ENCODE peak calls at places on chromosome 13, in six cellular contexts. D, T, L, J, S and M are unnamed samples.

GRCh38 chr13:41457589-41458186 is 338 bp downstream of the RGCC start:
- DNase-seq in D (no peak), T (no peak), L (peak), J (peak), S (peak), M (peak)

GRCh38 chr13:111122056-111122455 is 6.9 kb downstream of the ARHGEF7 start:
- DNase-seq in D (no peak), T (no peak), L (no peak), J (no peak), S (no peak), M (no peak)

GRCh38 chr13:98570929-98571372 is 6.0 kb downstream of the STK24 start:
- DNase-seq in D (peak), T (no peak), L (no peak), J (peak), S (peak), M (peak)

GRCh38 chr13:109794095-109794494 is 7.7 kb upstream of the IRS2 start:
- DNase-seq in D (no peak), T (no peak), L (no peak), J (no peak), S (no peak), M (no peak)

GRCh38 chr13:65841156-65841555 is 1389.0 kb downstream of the PCDH9 start:
- DNase-seq in D (no peak), T (no peak), L (no peak), J (no peak), S (no peak), M (no peak)

GRCh38 chr13:53336441-53337160 is 308.0 kb downstream of the OLFM4 start:
- DNase-seq in D (no peak), T (no peak), L (no peak), J (no peak), S (no peak), M (no peak)

GRCh38 chr13:83221813-83222241 is 660.4 kb downstream of the SLITRK1 start:
- DNase-seq in D (no peak), T (no peak), L (peak), J (no peak), S (no peak), M (no peak)

GRCh38 chr13:26983533-26984315 is 187.9 kb downstream of the USP12 start:
- DNase-seq in D (no peak), T (no peak), L (peak), J (no peak), S (no peak), M (peak)

GRCh38 chr13:63774133-63774532 is 2358.5 kb upstream of the PCDH20 start:
- DNase-seq in D (no peak), T (no peak), L (no peak), J (no peak), S (no peak), M (no peak)

GRCh38 chr13:77429320-77430142 is 102.6 kb upstream of the MYCBP2 start:
- DNase-seq in D (no peak), T (no peak), L (peak), J (peak), S (peak), M (no peak)

GRCh38 chr13:84481958-84482357 is 599.7 kb upstream of the SLITRK1 start:
- DNase-seq in D (no peak), T (no peak), L (peak), J (no peak), S (no peak), M (no peak)

GRCh38 chr13:50580684-50581305 is 262.7 kb downstream of the DLEU7 start:
- DNase-seq in D (no peak), T (no peak), L (peak), J (no peak), S (no peak), M (no peak)

GRCh38 chr13:46676378-46676725 is 120.6 kb downstream of the ESD start:
- DNase-seq in D (no peak), T (no peak), L (no peak), J (no peak), S (no peak), M (peak)

GRCh38 chr13:50224534-50224933 is 209.3 kb downstream of the KCNRG start:
- DNase-seq in D (no peak), T (no peak), L (peak), J (peak), S (no peak), M (peak)

GRCh38 chr13:44368062-44368591 is 5.5 kb upstream of the SERP2 start:
- DNase-seq in D (no peak), T (no peak), L (peak), J (no peak), S (no peak), M (no peak)

GRCh38 chr13:34942732-34943674 is 933 bp downstream of the NBEA start:
- DNase-seq in D (peak), T (no peak), L (peak), J (peak), S (peak), M (no peak)

GRCh38 chr13:73984949-73985691 is 149.1 kb downstream of the KLF12 start:
- DNase-seq in D (no peak), T (no peak), L (no peak), J (peak), S (no peak), M (no peak)

GRCh38 chr13:27583645-27584044 is 36.7 kb downstream of the LNX2 start:
- DNase-seq in D (no peak), T (no peak), L (peak), J (no peak), S (no peak), M (no peak)

GRCh38 chr13:102584423-102584822 is 12.4 kb upstream of the TPP2 start:
- DNase-seq in D (no peak), T (no peak), L (no peak), J (no peak), S (peak), M (peak)

GRCh38 chr13:83752141-83752540 is 130.1 kb downstream of the SLITRK1 start:
- DNase-seq in D (no peak), T (no peak), L (peak), J (no peak), S (no peak), M (no peak)

GRCh38 chr13:44573790-44574465 is 2.2 kb downstream of the TSC22D1 start:
- DNase-seq in D (no peak), T (no peak), L (peak), J (peak), S (peak), M (peak)

GRCh38 chr13:98286814-98287213 is 109.7 kb upstream of the RNF113B start:
- DNase-seq in D (no peak), T (no peak), L (no peak), J (no peak), S (no peak), M (no peak)